ENCODE peak calls at places on chromosomes 13 and 19, in five cellular contexts. T, E, V, N and K are unnamed samples.

GRCh38 chr19:50003810-50004419 is 21.3 kb downstream of the VRK3 start:
- DNase-seq in T (peak; percentile 93), E (peak; percentile 44), V (peak; percentile 80), N (no peak), K (no peak)

GRCh38 chr13:37365496-37365895 is 233.1 kb downstream of the POSTN start:
- DNase-seq in N (no peak), E (no peak), V (no peak), T (no peak), K (no peak)

GRCh38 chr19:3665681-3666544 is 34.4 kb downstream of the PIP5K1C start:
- DNase-seq in V (peak; percentile 73), N (peak; percentile 13), T (peak; percentile 57), E (no peak), K (peak; percentile 96)

GRCh38 chr13:63107163-63107935 is 1691.7 kb upstream of the PCDH20 start:
- DNase-seq in T (peak; percentile 1), N (no peak), E (no peak), V (no peak), K (no peak)

GRCh38 chr19:29478578-29479565 is 46.9 kb upstream of the VSTM2B start:
- DNase-seq in N (peak; percentile 13), E (no peak), V (peak; percentile 56), T (peak; percentile 55), K (peak; percentile 58)

GRCh38 chr13:85241045-85241444 is 558.2 kb downstream of the SLITRK6 start:
- DNase-seq in N (no peak), E (no peak), V (no peak), T (no peak), K (no peak)

GRCh38 chr13:35927554-35927953 is 203.6 kb downstream of the DCLK1 start:
- DNase-seq in E (no peak), V (peak; percentile 6), N (no peak), T (peak; percentile 21), K (no peak)

GRCh38 chr13:48158915-48159314 is 64.0 kb upstream of the MED4 start:
- DNase-seq in E (no peak), V (no peak), T (no peak), N (no peak), K (no peak)

GRCh38 chr19:38684078-38684861 is 36.8 kb downstream of the ACTN4 start:
- DNase-seq in T (peak; percentile 100), N (no peak), V (peak; percentile 66), E (no peak), K (no peak)

GRCh38 chr13:100658363-100658762 is 16.2 kb downstream of the TMTC4 start:
- DNase-seq in V (no peak), N (no peak), E (no peak), T (no peak), K (no peak)

GRCh38 chr19:48623556-48624066 is 4.3 kb downstream of the SPHK2 start:
- DNase-seq in V (peak; percentile 36), E (no peak), N (no peak), T (no peak), K (peak; percentile 65)

GRCh38 chr13:23824355-23824754 is 64.8 kb downstream of the MIPEP start:
- DNase-seq in N (no peak), V (no peak), T (no peak), E (no peak), K (no peak)

GRCh38 chr13:32107474-32107873 is 75.9 kb downstream of the FRY start:
- DNase-seq in N (no peak), V (no peak), T (no peak), E (no peak), K (no peak)

GRCh38 chr19:3687774-3688706 is 12.2 kb downstream of the PIP5K1C start:
- DNase-seq in E (no peak), N (peak; percentile 41), T (no peak), V (no peak), K (no peak)

GRCh38 chr13:40139896-40140520 is 484.5 kb downstream of the COG6 start:
- DNase-seq in N (no peak), E (no peak), V (no peak), T (no peak), K (no peak)

GRCh38 chr13:97226788-97227627 is 4.9 kb downstream of the MBNL2 start:
- DNase-seq in V (peak; percentile 76), E (no peak), N (no peak), T (no peak), K (no peak)

GRCh38 chr13:24270639-24271131 is 38.7 kb upstream of the C1QTNF9 start:
- DNase-seq in N (peak; percentile 47), E (peak; percentile 38), T (no peak), V (no peak), K (peak; percentile 70)

GRCh38 chr13:105273665-105274222 is 1261.7 kb downstream of the EFNB2 start:
- DNase-seq in V (no peak), T (no peak), E (no peak), N (no peak), K (peak; percentile 32)

GRCh38 chr19:1066748-1067340 is at the start of gene ARHGAP45:
- DNase-seq in N (no peak), E (no peak), T (no peak), V (peak; percentile 77), K (peak; percentile 66)

GRCh38 chr19:2523630-2524311 is 47.8 kb downstream of the GADD45B start:
- DNase-seq in V (no peak), T (peak; percentile 69), N (no peak), E (no peak), K (no peak)

GRCh38 chr13:24149306-24150032 is 11.1 kb upstream of the SPATA13 start:
- DNase-seq in T (no peak), V (no peak), E (no peak), N (no peak), K (no peak)

GRCh38 chr19:48181505-48181904 is 11.0 kb downstream of the ZSWIM9 start:
- DNase-seq in V (no peak), E (no peak), T (no peak), N (no peak), K (no peak)

GRCh38 chr19:18264428-18264827 is 9.8 kb downstream of the IQCN start:
- DNase-seq in N (peak; percentile 13), V (no peak), E (no peak), T (no peak), K (no peak)

GRCh38 chr13:41496420-41497234 is 39.3 kb downstream of the RGCC start:
- DNase-seq in V (no peak), T (no peak), E (no peak), N (no peak), K (no peak)

GRCh38 chr13:56166864-56167263 is 973.9 kb upstream of the PRR20A start:
- DNase-seq in V (no peak), E (no peak), N (no peak), T (no peak), K (no peak)

GRCh38 chr19:18488403-18488723 is 33.5 kb downstream of the ELL start:
- DNase-seq in N (no peak), V (no peak), E (no peak), T (peak; percentile 58), K (peak; percentile 62)

GRCh38 chr13:107883561-107884175 is 331.7 kb downstream of the LIG4 start:
- DNase-seq in T (no peak), V (peak; percentile 97), E (no peak), N (no peak), K (no peak)

GRCh38 chr13:100636004-100636403 is 38.6 kb downstream of the TMTC4 start:
- DNase-seq in N (no peak), V (no peak), T (no peak), E (no peak), K (no peak)

DNA sequence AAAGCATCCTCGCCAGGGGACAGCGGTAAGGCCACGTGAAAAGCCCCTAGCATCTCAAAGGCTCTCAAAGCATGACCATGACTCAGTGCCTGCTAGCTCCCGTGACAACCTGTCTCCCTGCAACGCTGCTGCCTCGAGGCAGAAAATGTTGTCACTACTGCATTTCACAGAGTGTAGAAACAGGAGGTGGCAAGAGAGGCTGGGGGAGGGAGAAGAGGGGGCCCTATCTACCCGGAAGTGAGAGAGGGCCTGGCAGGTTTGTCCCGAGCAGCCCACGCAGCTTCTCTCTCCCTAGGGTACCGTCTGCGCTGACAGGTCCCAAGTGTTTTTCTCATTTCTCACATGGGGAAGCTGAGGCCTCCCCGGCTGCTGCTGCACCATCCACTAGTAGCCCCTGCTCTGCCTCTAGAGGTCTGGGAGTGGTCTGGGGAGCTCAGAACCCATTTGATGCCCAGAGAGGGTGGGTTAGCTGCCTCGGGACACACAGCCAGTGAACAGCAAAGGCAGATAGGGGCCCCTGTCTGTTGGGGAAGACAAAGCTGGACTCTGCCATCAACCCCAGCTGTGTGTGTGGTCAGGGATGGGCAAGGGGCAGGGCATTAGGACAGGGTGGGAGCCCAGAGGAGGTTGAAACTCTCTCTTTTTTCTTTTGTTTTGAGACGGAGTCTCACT is 3.7 kb downstream of the TINCR start:
- DNase-seq in T (peak; percentile 58), V (peak; percentile 27), N (no peak), E (no peak), K (peak; percentile 60)
- TF ChIP-seq RFX5 in T (no peak), V (no peak), N (no peak), E (no peak), K (no peak)

GRCh38 chr19:14091086-14091884 is 734 bp upstream of the SAMD1 start:
- DNase-seq in N (peak; percentile 44), E (no peak), V (peak; percentile 79), T (peak; percentile 62), K (peak; percentile 93)
- TF ChIP-seq REST in N (no peak), E (no peak), V (peak; percentile 28), T (no peak), K (no peak)

GRCh38 chr13:67042556-67042955 is 187.6 kb downstream of the PCDH9 start:
- DNase-seq in V (no peak), N (no peak), T (no peak), E (no peak), K (no peak)
- TF ChIP-seq RFX5 in V (no peak), N (no peak), T (no peak), E (no peak), K (no peak)

GRCh38 chr19:44590245-44591059 is 22.9 kb upstream of the IGSF23 start:
- DNase-seq in V (peak; percentile 37), T (no peak), N (no peak), E (no peak), K (no peak)

GRCh38 chr19:44592451-44592890 is 20.9 kb upstream of the IGSF23 start:
- DNase-seq in T (no peak), V (peak; percentile 50), N (no peak), E (no peak), K (no peak)

GRCh38 chr19:44585371-44586141 is 27.8 kb upstream of the IGSF23 start:
- DNase-seq in N (no peak), E (no peak), T (no peak), V (no peak), K (no peak)

GRCh38 chr19:44588753-44589112 is 24.6 kb upstream of the IGSF23 start:
- DNase-seq in V (no peak), N (no peak), T (peak; percentile 49), E (no peak), K (no peak)

DNA sequence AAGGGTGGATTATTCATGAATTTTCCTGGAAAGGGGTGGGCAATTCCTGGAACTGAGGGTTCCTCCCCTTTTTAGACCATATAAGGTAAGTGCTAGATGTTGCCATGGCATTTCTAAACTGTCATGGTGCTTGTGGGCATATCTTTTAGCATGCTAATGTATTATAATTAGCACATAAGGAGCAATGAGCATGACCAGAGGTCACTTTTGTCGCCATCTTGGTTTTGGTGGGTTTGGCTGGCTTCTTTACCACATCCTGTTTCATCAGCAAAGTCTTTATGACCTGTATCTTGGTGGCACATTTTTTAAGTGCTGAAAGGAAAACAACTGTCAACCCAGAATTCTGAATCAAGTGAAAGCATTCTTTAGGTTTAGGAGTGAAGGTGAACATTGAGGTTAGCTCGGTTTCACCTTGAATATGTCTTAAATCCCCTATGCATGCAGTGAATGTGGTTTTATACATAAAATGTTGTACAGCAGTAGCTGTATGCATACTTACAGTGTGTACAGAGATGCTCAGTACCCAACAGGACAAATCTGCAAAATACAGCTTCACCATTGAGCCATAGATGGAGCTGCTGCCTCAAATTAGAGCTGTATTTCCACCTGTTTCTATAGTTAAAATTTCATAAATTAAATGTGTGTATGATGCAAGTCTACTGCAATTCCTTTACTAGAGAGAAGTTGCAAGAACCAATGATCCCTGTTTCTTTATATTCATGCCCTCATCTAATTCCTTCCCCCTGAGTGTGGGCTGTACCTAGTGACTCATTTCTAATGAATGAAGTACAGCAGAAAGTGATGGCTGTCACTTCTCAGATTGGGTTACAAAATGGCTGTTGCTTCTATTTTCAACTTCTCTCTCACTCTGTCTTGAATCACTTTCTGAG is 25.3 kb upstream of the IGSF23 start:
- DNase-seq in E (no peak), T (peak; percentile 85), N (peak; percentile 51), V (peak; percentile 80), K (no peak)
- TF ChIP-seq REST in E (no peak), T (no peak), N (no peak), V (no peak), K (no peak)